ENCODE peak calls at places on chromosomes 12 and 14, in ten cellular contexts. D is upper lobe of right lung, O is osteoblast, X is stomach, N is IMR-90, H is HepG2, Z is foreskin fibroblast, Y is glutamatergic neuron, A is mammary epithelial cell, K is gastrocnemius medialis. R is an unnamed sample.

GRCh38 chr12:18798445-18799139 is 60.7 kb downstream of the CAPZA3 start:
- DNase-seq in D (no peak), O (peak; percentile 29), X (no peak), N (no peak), H (peak; percentile 55), Z (no peak), Y (no peak), A (no peak), K (no peak), R (no peak)

GRCh38 chr14:91975763-91976162 is 28.3 kb upstream of the FBLN5 start:
- DNase-seq in D (no peak), O (no peak), X (no peak), N (no peak), H (no peak), Z (no peak), Y (no peak), A (no peak), K (no peak), R (no peak)

GRCh38 chr14:69133206-69134125 is 19.5 kb downstream of the DCAF5 start:
- DNase-seq in D (no peak), O (peak; percentile 17), X (no peak), N (peak; percentile 78), H (no peak), Z (peak; percentile 89), Y (no peak), A (peak; percentile 66), K (peak; percentile 13), R (no peak)

GRCh38 chr12:32595251-32595650 is 83.8 kb upstream of the DNM1L start:
- DNase-seq in D (no peak), O (peak; percentile 1), X (no peak), N (peak; percentile 82), H (no peak), Z (peak; percentile 91), Y (no peak), A (peak; percentile 43), K (no peak), R (no peak)

GRCh38 chr14:100525615-100526014 is 61.6 kb downstream of the BEGAIN start:
- DNase-seq in D (peak; percentile 36), O (no peak), X (peak; percentile 23), N (no peak), H (no peak), Z (no peak), Y (peak; percentile 7), A (no peak), K (no peak), R (peak; percentile 65)

GRCh38 chr12:62715086-62715786 is 219.7 kb downstream of the PPM1H start:
- DNase-seq in D (no peak), O (no peak), X (no peak), N (no peak), H (no peak), Z (no peak), Y (no peak), A (no peak), K (no peak), R (no peak)

GRCh38 chr14:35534884-35535793 is 1.2 kb downstream of the INSM2 start:
- DNase-seq in D (peak; percentile 82), O (peak; percentile 95), X (peak; percentile 63), N (peak; percentile 62), H (peak; percentile 61), Z (peak; percentile 87), Y (peak; percentile 42), A (peak; percentile 68), K (no peak), R (peak; percentile 87)

GRCh38 chr14:100726812-100727564 is at the start of gene DLK1:
- DNase-seq in D (no peak), O (peak; percentile 41), X (no peak), N (no peak), H (no peak), Z (no peak), Y (peak; percentile 58), A (no peak), K (no peak), R (no peak)

DNA sequence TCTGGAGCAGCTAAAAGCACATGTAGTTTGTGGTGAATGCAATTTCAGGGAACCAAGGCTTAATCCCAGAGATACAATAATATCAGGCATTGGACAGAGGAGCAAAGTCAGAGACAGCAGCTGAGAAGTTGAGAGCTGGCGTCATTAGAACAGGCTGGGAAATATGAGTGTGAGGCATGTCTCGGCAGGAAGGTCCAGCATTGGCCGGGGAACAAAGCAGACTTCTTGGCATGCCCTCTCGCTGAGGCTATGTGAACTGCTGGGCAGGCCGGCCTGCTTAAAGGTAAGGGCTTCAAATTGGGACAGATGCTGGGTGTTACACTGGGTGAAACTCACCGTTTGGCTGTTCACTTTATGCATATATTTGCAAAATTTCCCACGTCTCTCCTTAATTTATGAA is 125.4 kb downstream of the CAND1 start:
- DNase-seq in D (no peak), O (peak; percentile 47), X (no peak), N (peak; percentile 57), H (no peak), Z (peak; percentile 67), Y (no peak), A (peak; percentile 88), K (peak; percentile 77), R (no peak)
- TF ChIP-seq CTCF in D (no peak), O (peak; percentile 43), X (no peak), N (peak; percentile 20), H (no peak), Z (no peak), Y (no peak), A (peak; percentile 61), K (no peak), R (no peak)

GRCh38 chr12:78115889-78116288 is 285.2 kb downstream of the NAV3 start:
- DNase-seq in D (no peak), O (no peak), X (no peak), N (peak; percentile 20), H (no peak), Z (peak; percentile 64), Y (no peak), A (no peak), K (no peak), R (no peak)

GRCh38 chr12:78118486-78118885 is 287.8 kb downstream of the NAV3 start:
- DNase-seq in D (no peak), O (peak; percentile 72), X (no peak), N (peak; percentile 27), H (no peak), Z (no peak), Y (no peak), A (no peak), K (no peak), R (no peak)

GRCh38 chr12:78120866-78121590 is 290.3 kb downstream of the NAV3 start:
- DNase-seq in D (no peak), O (peak; percentile 17), X (no peak), N (peak; percentile 52), H (no peak), Z (peak; percentile 55), Y (no peak), A (no peak), K (no peak), R (no peak)

GRCh38 chr12:78119351-78119918 is 288.7 kb downstream of the NAV3 start:
- DNase-seq in D (no peak), O (no peak), X (no peak), N (no peak), H (no peak), Z (no peak), Y (no peak), A (no peak), K (no peak), R (no peak)

GRCh38 chr12:78118036-78118435 is 287.3 kb downstream of the NAV3 start:
- DNase-seq in D (no peak), O (peak; percentile 21), X (no peak), N (no peak), H (no peak), Z (no peak), Y (no peak), A (no peak), K (no peak), R (no peak)
- TF ChIP-seq CTCF in D (no peak), O (peak; percentile 16), X (no peak), N (no peak), H (no peak), Z (peak; percentile 8), Y (no peak), A (no peak), K (no peak), R (no peak)

DNA sequence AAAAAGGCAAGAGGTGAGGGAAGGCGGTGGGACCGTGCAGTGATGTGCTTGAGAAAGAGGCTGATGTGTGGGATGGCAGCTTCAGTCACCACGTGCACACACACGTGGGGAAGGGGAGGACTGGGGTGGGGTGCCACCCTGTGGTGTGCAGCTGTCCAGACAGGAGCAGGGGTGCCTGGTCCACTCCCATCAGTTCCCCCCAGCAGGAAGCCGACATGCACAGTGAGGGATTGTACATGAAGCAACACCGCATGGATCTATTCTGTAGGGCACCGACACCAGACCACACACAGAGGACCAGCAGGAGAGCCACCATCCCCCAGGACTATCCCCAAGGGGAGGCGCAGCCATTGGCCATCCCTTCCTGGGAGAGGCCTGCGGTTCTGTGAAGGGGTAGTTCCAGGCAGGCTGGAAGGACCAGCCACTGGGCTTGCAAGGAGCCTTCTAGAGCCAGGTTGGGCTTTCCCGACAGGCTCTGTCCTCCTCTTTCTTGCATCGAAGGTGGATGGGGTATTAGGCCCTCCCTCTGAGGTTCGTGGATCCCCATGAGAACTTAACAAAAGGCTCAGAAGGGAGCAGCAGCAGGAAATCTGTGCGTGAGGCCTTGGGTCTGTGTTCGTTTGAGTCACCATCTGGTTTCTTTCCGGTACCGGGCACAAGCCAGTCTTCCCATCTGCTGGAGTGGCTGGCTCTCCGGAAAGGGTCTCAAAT is 59.7 kb downstream of the PLEKHG3 start:
- DNase-seq in D (no peak), O (peak; percentile 93), X (no peak), N (peak; percentile 55), H (no peak), Z (peak; percentile 68), Y (peak; percentile 42), A (no peak), K (no peak), R (no peak)
- TF ChIP-seq CTCF in D (no peak), O (no peak), X (no peak), N (peak; percentile 17), H (peak; percentile 59), Z (no peak), Y (no peak), A (no peak), K (no peak), R (no peak)

GRCh38 chr12:127077262-127078045 is 1189.5 kb upstream of the TMEM132C start:
- DNase-seq in D (no peak), O (no peak), X (no peak), N (no peak), H (no peak), Z (no peak), Y (no peak), A (no peak), K (no peak), R (no peak)
- TF ChIP-seq CTCF in D (no peak), O (no peak), X (no peak), N (no peak), H (no peak), Z (no peak), Y (no peak), A (no peak), K (no peak), R (no peak)

DNA sequence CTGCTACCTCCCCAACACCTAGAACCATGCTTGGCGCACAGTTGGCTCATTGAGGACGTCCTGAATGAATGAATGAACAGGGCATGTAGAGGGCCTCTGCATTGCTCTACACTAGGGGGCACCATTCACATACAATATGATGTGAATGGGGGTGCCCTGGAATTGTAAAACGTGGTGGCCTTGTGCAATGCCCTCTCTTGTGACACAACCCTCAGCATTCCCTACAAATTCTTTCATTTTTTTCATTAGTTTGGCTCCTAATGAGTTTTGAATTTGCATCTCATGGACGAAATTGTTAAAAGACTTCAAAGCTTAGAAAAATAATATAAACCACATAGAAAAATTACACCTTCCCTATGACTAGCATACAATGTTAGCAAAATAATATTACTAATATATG is 2.3 kb upstream of the DIO2 start:
- DNase-seq in D (no peak), O (peak; percentile 44), X (peak; percentile 41), N (peak; percentile 59), H (peak; percentile 47), Z (peak; percentile 81), Y (peak; percentile 23), A (peak; percentile 50), K (no peak), R (no peak)
- TF ChIP-seq CTCF in D (peak; percentile 28), O (peak; percentile 81), X (peak; percentile 33), N (peak; percentile 68), H (peak; percentile 74), Z (peak; percentile 76), Y (peak; percentile 65), A (peak; percentile 82), K (no peak), R (peak; percentile 51)

R was measured in type B pancreatic cell.